ENCODE peak calls at places on chromosomes 13 and 19, in nine cellular contexts. O is HCT116; Z is neural crest cell; T is CD4-positive, alpha-beta T cell; Y is lower leg skin; H is GM13976; V is body of pancreas; G is choroid plexus epithelial cell; I is heart left ventricle. C is an unnamed sample.
A peak's percentile ranks its signal among the peaks of the same experiment; 100 is the strongest.

GRCh38 chr19:16887353-16888265 is 1.2 kb upstream of the F2RL3 start:
- DNase-seq in G (no peak), Z (no peak), Y (no peak), H (no peak), O (no peak), I (no peak), T (no peak), V (no peak), C (no peak)

GRCh38 chr19:632228-633067 is 889 bp downstream of the POLRMT start:
- DNase-seq in H (peak; percentile 84), O (no peak), T (no peak), I (no peak), Y (no peak), Z (peak; percentile 52), G (peak; percentile 76), V (no peak), C (no peak)

GRCh38 chr13:19155321-19155861 is 26.2 kb downstream of the TUBA3C start:
- DNase-seq in H (peak; percentile 27), Z (no peak), T (no peak), O (no peak), I (no peak), Y (no peak), G (no peak), V (no peak), C (no peak)

GRCh38 chr19:42571136-42571535 is 23.6 kb downstream of the CEACAM8 start:
- DNase-seq in Z (no peak), O (no peak), G (no peak), H (no peak), V (no peak), T (no peak), Y (no peak), I (no peak), C (no peak)

GRCh38 chr13:45367995-45368394 is 27.0 kb upstream of the TPT1 start:
- DNase-seq in Y (no peak), I (no peak), Z (no peak), H (no peak), V (no peak), G (no peak), O (no peak), T (no peak), C (no peak)

GRCh38 chr19:17794731-17795494 is at the start of gene B3GNT3:
- DNase-seq in I (no peak), V (peak; percentile 76), O (peak; percentile 83), T (no peak), Z (no peak), H (no peak), Y (no peak), G (peak; percentile 9), C (no peak)

GRCh38 chr19:3979289-3979673 is 6.0 kb downstream of the EEF2 start:
- DNase-seq in Y (no peak), V (no peak), O (no peak), G (no peak), T (no peak), Z (no peak), I (no peak), H (no peak), C (no peak)

GRCh38 chr13:73187106-73187505 is 128.3 kb downstream of the KLF5 start:
- DNase-seq in Y (no peak), T (no peak), H (no peak), Z (no peak), G (no peak), V (no peak), I (no peak), O (no peak), C (no peak)

GRCh38 chr19:54156953-54157352 is 2.6 kb downstream of the LENG1 start:
- DNase-seq in Y (no peak), O (no peak), T (no peak), H (no peak), Z (no peak), I (no peak), V (no peak), G (no peak), C (no peak)

GRCh38 chr13:114048463-114048862 is 74.6 kb upstream of the C13orf46 start:
- DNase-seq in T (no peak), Z (no peak), H (no peak), G (no peak), I (peak; percentile 27), O (no peak), Y (no peak), V (no peak), C (no peak)

GRCh38 chr13:109684084-109684835 is 102.1 kb downstream of the IRS2 start:
- DNase-seq in I (no peak), O (no peak), T (no peak), G (no peak), Y (no peak), V (peak; percentile 22), Z (no peak), H (no peak), C (no peak)

GRCh38 chr19:45171211-45171623 is 6.8 kb downstream of the TRAPPC6A start:
- DNase-seq in I (no peak), Z (no peak), G (no peak), O (no peak), T (no peak), V (no peak), Y (no peak), H (no peak), C (no peak)

GRCh38 chr19:37867831-37868230 is 38.6 kb downstream of the WDR87 start:
- DNase-seq in Z (no peak), V (no peak), I (no peak), O (no peak), G (peak; percentile 77), H (no peak), T (no peak), Y (no peak), C (no peak)

GRCh38 chr19:29542776-29543175 is 17.0 kb downstream of the VSTM2B start:
- DNase-seq in H (no peak), Z (no peak), I (no peak), V (no peak), T (no peak), G (no peak), Y (no peak), O (no peak), C (no peak)

GRCh38 chr13:30110301-30111070 is 196.9 kb downstream of the KATNAL1 start:
- DNase-seq in I (no peak), V (no peak), H (no peak), Y (no peak), O (no peak), Z (no peak), T (no peak), G (no peak), C (no peak)

GRCh38 chr13:30113531-30113930 is 193.8 kb downstream of the KATNAL1 start:
- DNase-seq in H (no peak), Z (no peak), G (no peak), O (no peak), V (no peak), T (no peak), I (no peak), Y (no peak), C (no peak)

GRCh38 chr13:30109471-30110135 is 197.7 kb downstream of the KATNAL1 start:
- DNase-seq in O (no peak), Y (no peak), H (no peak), I (no peak), V (no peak), T (no peak), Z (no peak), G (no peak), C (no peak)

GRCh38 chr13:30112602-30113435 is 194.5 kb downstream of the KATNAL1 start:
- DNase-seq in Z (peak; percentile 86), V (peak; percentile 83), I (peak; percentile 62), G (peak; percentile 95), H (peak; percentile 79), Y (peak; percentile 87), T (peak; percentile 78), O (peak; percentile 61), C (peak; percentile 50)

GRCh38 chr13:30111810-30112209 is 195.5 kb downstream of the KATNAL1 start:
- DNase-seq in O (no peak), V (no peak), G (no peak), Z (no peak), I (no peak), T (no peak), Y (no peak), H (no peak), C (no peak)
- TF ChIP-seq CTCF in O (peak; percentile 46), V (no peak), G (peak; percentile 45), Z (peak; percentile 35), I (no peak), T (no peak), Y (no peak), H (no peak), C (no peak)

DNA sequence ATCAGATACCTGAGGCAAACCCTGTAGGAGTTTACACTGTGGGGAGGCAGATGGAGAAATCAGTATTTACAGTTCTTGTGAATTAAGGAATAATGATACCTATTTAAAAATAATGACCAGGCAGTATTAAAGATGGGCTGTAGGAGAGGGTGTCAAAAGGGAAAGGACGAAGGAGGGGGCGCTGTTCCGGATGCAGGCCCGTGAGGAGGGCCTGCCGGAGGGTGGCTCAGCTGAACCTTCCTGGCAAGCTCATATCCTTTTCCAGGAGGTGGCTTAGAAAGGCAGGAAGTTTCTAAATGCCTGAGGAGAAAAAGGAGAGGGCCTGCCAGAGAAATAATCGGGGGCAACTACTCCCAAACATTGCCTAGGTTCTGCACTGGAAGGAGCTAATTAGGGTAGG is 46.6 kb downstream of the MBNL2 start:
- DNase-seq in H (no peak), G (no peak), O (no peak), Z (no peak), V (no peak), T (no peak), Y (no peak), I (no peak), C (no peak)
- TF ChIP-seq CTCF in H (no peak), G (peak; percentile 44), O (no peak), Z (no peak), V (no peak), T (no peak), Y (no peak), I (no peak), C (no peak)

GRCh38 chr13:88751994-88752393 is 1080.8 kb downstream of the SLITRK5 start:
- DNase-seq in I (no peak), Z (no peak), Y (no peak), H (no peak), G (no peak), V (no peak), O (no peak), T (no peak), C (no peak)

DNA sequence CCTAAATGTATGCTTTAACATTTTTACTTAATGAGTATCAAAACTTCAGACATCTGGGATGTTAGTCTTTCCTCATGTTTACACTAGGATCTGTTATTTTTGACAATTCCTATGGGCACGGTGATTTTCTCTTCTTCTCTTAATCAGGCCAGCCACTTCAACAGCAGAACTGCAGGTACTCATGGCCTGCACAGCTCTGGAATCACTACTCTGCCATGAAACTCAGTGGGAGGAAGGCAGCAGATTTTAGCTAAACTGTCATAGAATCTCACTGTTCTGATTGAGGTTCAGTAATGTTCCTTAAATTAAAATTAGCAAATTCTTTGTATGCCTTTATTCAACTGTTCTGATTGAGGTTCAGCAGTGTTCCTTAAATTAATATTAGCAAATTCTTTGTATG is 1083.0 kb downstream of the SLITRK5 start:
- DNase-seq in G (no peak), Y (no peak), I (no peak), H (no peak), V (no peak), O (no peak), T (no peak), Z (no peak), C (no peak)
- TF ChIP-seq CTCF in G (no peak), Y (no peak), I (no peak), H (no peak), V (no peak), O (no peak), T (no peak), Z (no peak), C (no peak)

DNA sequence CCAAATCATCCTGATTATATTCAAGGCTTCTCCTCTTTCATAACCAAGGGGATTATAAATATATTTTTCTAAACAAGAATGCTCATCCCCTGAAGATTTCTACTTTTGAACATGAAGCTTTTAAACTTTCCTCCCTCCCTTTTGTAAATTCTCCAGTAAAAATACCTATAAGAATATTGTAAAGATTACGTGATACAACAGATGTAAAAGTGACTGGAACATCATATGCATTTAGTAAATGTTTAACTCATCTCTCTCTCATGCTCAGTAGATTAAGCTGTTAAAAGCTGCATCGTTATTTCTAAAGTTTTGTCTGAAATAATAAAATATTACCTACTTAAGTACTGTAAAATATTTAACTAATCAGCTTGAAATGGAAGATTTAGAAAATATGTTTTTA is 281.1 kb downstream of the SPRY2 start:
- DNase-seq in G (no peak), H (no peak), I (no peak), Z (no peak), V (no peak), Y (no peak), T (no peak), O (no peak), C (no peak)
- TF ChIP-seq CTCF in G (no peak), H (no peak), I (no peak), Z (no peak), V (no peak), Y (no peak), T (no peak), O (no peak), C (no peak)

C was measured in omental fat pad.